ENCODE peak calls at places on chromosome 14, in five cellular contexts. N is dorsolateral prefrontal cortex, E is mucosa of gallbladder, G is NT2/D1, I is aorta. D is an unnamed sample.

GRCh38 chr14:51182166-51182565 is 57.9 kb upstream of the TMX1 start:
- DNase-seq in I (no peak), G (no peak), E (no peak), N (no peak), D (no peak)

GRCh38 chr14:20632448-20632830 is 9.1 kb downstream of the OR6S1 start:
- DNase-seq in N (no peak), E (no peak), I (no peak), G (no peak), D (no peak)

GRCh38 chr14:20684662-20685456 is 499 bp downstream of the RNASE4 start:
- DNase-seq in N (no peak), I (no peak), G (no peak), E (peak), D (peak)

GRCh38 chr14:68042002-68042401 is 222.4 kb downstream of the RAD51B start:
- DNase-seq in I (no peak), N (no peak), E (no peak), G (no peak), D (no peak)

GRCh38 chr14:93430889-93431670 is at the start of gene UNC79:
- DNase-seq in G (no peak), N (peak), I (no peak), E (no peak), D (no peak)

GRCh38 chr14:99064262-99064954 is 207.6 kb downstream of the BCL11B start:
- DNase-seq in N (no peak), E (no peak), G (no peak), I (no peak), D (peak)

GRCh38 chr14:63203618-63204406 is 431 bp upstream of the RHOJ start:
- DNase-seq in N (peak), I (peak), E (peak), G (peak), D (peak)

GRCh38 chr14:33493990-33494389 is 456.9 kb downstream of the EGLN3 start:
- DNase-seq in I (no peak), E (no peak), N (no peak), G (no peak), D (no peak)

GRCh38 chr14:29851397-29851796 is 76.2 kb downstream of the PRKD1 start:
- DNase-seq in N (no peak), I (no peak), G (no peak), E (no peak), D (no peak)

D was measured in small intestine.